ENCODE peak calls at places on chromosomes 4 and X, in six cellular contexts. X, K, A, B, T and I are unnamed samples.

GRCh38 chr4:7672601-7673000 is 237.9 kb upstream of the PSAPL1 start:
- DNase-seq in A (no peak), T (no peak), K (no peak), X (no peak), B (no peak), I (no peak)

GRCh38 chr4:87108142-87108546 is 112.3 kb downstream of the KLHL8 start:
- DNase-seq in A (no peak), K (no peak), T (no peak), X (peak; percentile 86), B (no peak), I (peak; percentile 63)

GRCh38 chr4:155629831-155630425 is 36.7 kb upstream of the GUCY1A1 start:
- DNase-seq in T (no peak), A (no peak), K (no peak), X (no peak), B (no peak), I (no peak)

GRCh38 chr4:154954117-154954516 is 173.0 kb downstream of the RBM46 start:
- DNase-seq in A (no peak), B (peak; percentile 1), T (no peak), K (no peak), X (no peak), I (no peak)

GRCh38 chr4:110963621-110964020 is 340.7 kb upstream of the PITX2 start:
- DNase-seq in T (no peak), B (no peak), K (no peak), X (no peak), A (no peak), I (no peak)

GRCh38 chrX:118677318-118677717 is 50.1 kb upstream of the IL13RA1 start:
- DNase-seq in T (no peak), A (no peak), B (no peak), K (no peak), X (no peak), I (no peak)

GRCh38 chrX:41542151-41542935 is 95.2 kb downstream of the NYX start:
- DNase-seq in B (no peak), A (peak; percentile 13), T (peak; percentile 45), K (no peak), X (no peak), I (no peak)

GRCh38 chrX:131477498-131477897 is 66.4 kb upstream of the OR13H1 start:
- DNase-seq in B (no peak), K (no peak), T (no peak), X (no peak), A (no peak), I (no peak)

GRCh38 chrX:119189586-119189985 is 46.5 kb upstream of the PGRMC1 start:
- DNase-seq in B (no peak), A (no peak), X (peak; percentile 93), T (no peak), K (no peak), I (no peak)

GRCh38 chrX:40062525-40063193 is 35.1 kb downstream of the BCOR start:
- DNase-seq in T (no peak), K (no peak), A (no peak), X (no peak), B (no peak), I (no peak)

GRCh38 chr4:52126946-52127345 is 75.8 kb downstream of the SPATA18 start:
- DNase-seq in B (no peak), X (peak; percentile 23), A (no peak), K (no peak), T (no peak), I (peak; percentile 51)

GRCh38 chr4:106864231-106864630 is 171.9 kb downstream of the DKK2 start:
- DNase-seq in A (no peak), T (no peak), X (peak; percentile 98), K (no peak), B (no peak), I (no peak)

GRCh38 chrX:41621236-41621651 is 67.5 kb upstream of the GPR34 start:
- DNase-seq in T (no peak), X (no peak), A (no peak), B (no peak), K (no peak), I (no peak)

GRCh38 chr4:98786866-98787265 is 128.5 kb upstream of the TSPAN5 start:
- DNase-seq in B (no peak), X (peak; percentile 20), T (no peak), K (no peak), A (no peak), I (no peak)

GRCh38 chr4:110164856-110165255 is 33.6 kb downstream of the ELOVL6 start:
- DNase-seq in X (no peak), A (no peak), B (no peak), K (no peak), T (no peak), I (no peak)

GRCh38 chr4:31518796-31519250 is 798.7 kb downstream of the PCDH7 start:
- DNase-seq in X (peak; percentile 1), A (no peak), K (no peak), B (no peak), T (no peak), I (peak; percentile 70)

GRCh38 chrX:68415289-68415688 is 18.0 kb downstream of the OPHN1 start:
- DNase-seq in K (no peak), B (no peak), X (peak; percentile 80), T (no peak), A (no peak), I (no peak)

GRCh38 chrX:40154229-40154852 is 56.6 kb upstream of the BCOR start:
- DNase-seq in X (no peak), B (peak; percentile 38), A (no peak), T (peak; percentile 25), K (no peak), I (peak; percentile 77)

GRCh38 chrX:112865464-112866025 is 24.9 kb upstream of the AMOT start:
- DNase-seq in A (no peak), X (no peak), T (no peak), K (no peak), B (no peak), I (no peak)

GRCh38 chr4:150139297-150139696 is 61.1 kb downstream of the DCLK2 start:
- DNase-seq in X (no peak), B (no peak), K (no peak), A (no peak), T (no peak), I (no peak)

GRCh38 chr4:857461-857860 is 31.5 kb upstream of the CPLX1 start:
- DNase-seq in A (no peak), X (no peak), K (no peak), B (no peak), T (no peak), I (no peak)

GRCh38 chr4:153143527-153144348 is 60.5 kb upstream of the TRIM2 start:
- DNase-seq in A (peak; percentile 29), K (no peak), B (no peak), X (peak; percentile 56), T (peak; percentile 50), I (peak; percentile 77)

GRCh38 chrX:53599781-53600396 is 86.6 kb downstream of the HUWE1 start:
- DNase-seq in B (no peak), K (no peak), X (no peak), A (no peak), T (no peak), I (no peak)

GRCh38 chrX:15674514-15674898 is 9.9 kb upstream of the CLTRN start:
- DNase-seq in B (no peak), X (peak; percentile 89), A (peak; percentile 97), T (peak; percentile 97), K (peak; percentile 81), I (no peak)

GRCh38 chr4:180641495-180641894 is 1601.7 kb upstream of the TENM3 start:
- DNase-seq in A (no peak), X (no peak), B (no peak), K (no peak), T (no peak), I (peak; percentile 33)

GRCh38 chr4:158065176-158065575 is 107.6 kb downstream of the GASK1B start:
- DNase-seq in B (no peak), A (no peak), K (no peak), T (no peak), X (no peak), I (peak; percentile 2)

GRCh38 chr4:183831026-183831446 is 74.1 kb upstream of the STOX2 start:
- DNase-seq in K (no peak), A (no peak), B (no peak), T (no peak), X (no peak), I (no peak)

GRCh38 chr4:150160473-150160872 is 82.2 kb downstream of the DCLK2 start:
- DNase-seq in X (no peak), K (no peak), B (no peak), A (no peak), T (no peak), I (no peak)

GRCh38 chrX:74423289-74423985 is 2.1 kb downstream of the SLC16A2 start:
- DNase-seq in B (no peak), X (no peak), T (no peak), K (no peak), A (no peak), I (no peak)

GRCh38 chr4:124711469-124712416 is 789 bp downstream of the ANKRD50 start:
- DNase-seq in K (no peak), T (peak; percentile 75), X (peak; percentile 80), A (peak; percentile 71), B (no peak), I (peak; percentile 62)

GRCh38 chr4:114598191-114599121 is at the start of gene UGT8:
- DNase-seq in A (peak; percentile 90), X (peak; percentile 4), K (no peak), T (peak; percentile 92), B (peak; percentile 88), I (peak; percentile 60)

GRCh38 chrX:144798972-144799371 is 448.3 kb upstream of the SPANXN1 start:
- DNase-seq in X (no peak), B (no peak), K (no peak), A (no peak), T (no peak), I (no peak)

GRCh38 chrX:1181131-1181530 is 31.3 kb downstream of the CRLF2 start:
- DNase-seq in B (no peak), X (no peak), A (no peak), T (no peak), K (no peak), I (no peak)

GRCh38 chr4:119623025-119623424 is 5.6 kb downstream of the PDE5A start:
- DNase-seq in X (peak; percentile 12), A (no peak), K (no peak), B (no peak), T (no peak), I (no peak)

GRCh38 chr4:152968806-152969394 is 32.8 kb downstream of the FHDC1 start:
- DNase-seq in K (no peak), X (peak; percentile 15), T (no peak), A (no peak), B (no peak), I (no peak)

GRCh38 chr4:126405369-126405982 is 1090.7 kb downstream of the FAT4 start:
- DNase-seq in A (no peak), X (peak; percentile 48), T (no peak), B (no peak), K (no peak), I (peak; percentile 61)
- TF ChIP-seq CTCF in A (no peak), X (peak; percentile 62), T (no peak), B (peak; percentile 41), K (peak; percentile 41), I (peak; percentile 66)

GRCh38 chrX:50680990-50681389 is 133.0 kb downstream of the SHROOM4 start:
- DNase-seq in B (no peak), K (no peak), X (no peak), A (no peak), T (no peak), I (peak; percentile 68)
- TF ChIP-seq CTCF in B (peak; percentile 27), K (peak; percentile 15), X (peak; percentile 26), A (no peak), T (no peak), I (peak; percentile 71)

GRCh38 chr4:64158648-64159326 is 250.5 kb downstream of the TECRL start:
- DNase-seq in K (peak; percentile 22), A (peak; percentile 29), T (peak; percentile 44), X (peak; percentile 47), B (no peak), I (peak; percentile 50)
- TF ChIP-seq CTCF in K (peak; percentile 76), A (peak; percentile 73), T (peak; percentile 47), X (peak; percentile 72), B (peak; percentile 24), I (peak; percentile 65)

GRCh38 chr4:138835833-138836521 is 179.6 kb upstream of the NOCT start:
- DNase-seq in X (peak; percentile 1), K (no peak), B (no peak), A (peak; percentile 74), T (peak; percentile 40), I (peak; percentile 21)
- TF ChIP-seq CTCF in X (no peak), K (no peak), B (no peak), A (no peak), T (no peak), I (no peak)